ENCODE peak calls at places on chromosome 21, in seven cellular contexts. One of them, this sample, is unnamed.

GRCh38 chr21:37547615-37547975 is 181.0 kb downstream of the DYRK1A start:
- DNase-seq in GM04504: no peak
- DNase-seq in substantia nigra: no peak
- DNase-seq in aorta: no peak
- DNase-seq in fibroblast of villous mesenchyme: no peak
- DNase-seq in hypothalamus: no peak
- DNase-seq in fibroblast of lung: no peak
- DNase-seq in this sample: no peak

GRCh38 chr21:29585462-29585861 is 286.7 kb downstream of the BACH1 start:
- DNase-seq in fibroblast of lung: no peak
- DNase-seq in aorta: no peak
- DNase-seq in hypothalamus: no peak
- DNase-seq in substantia nigra: no peak
- DNase-seq in GM04504: no peak
- DNase-seq in fibroblast of villous mesenchyme: no peak
- DNase-seq in this sample: no peak

GRCh38 chr21:23574932-23575331 is 2032.3 kb downstream of the MRPL39 start:
- DNase-seq in GM04504: no peak
- DNase-seq in aorta: no peak
- DNase-seq in substantia nigra: no peak
- DNase-seq in hypothalamus: no peak
- DNase-seq in fibroblast of villous mesenchyme: no peak
- DNase-seq in fibroblast of lung: no peak
- DNase-seq in this sample: no peak

GRCh38 chr21:43193651-43194302 is 25.0 kb downstream of the CRYAA start:
- DNase-seq in GM04504: peak; percentile 42
- DNase-seq in substantia nigra: no peak
- DNase-seq in aorta: peak; percentile 63
- DNase-seq in hypothalamus: no peak
- DNase-seq in fibroblast of villous mesenchyme: peak; percentile 55
- DNase-seq in fibroblast of lung: peak; percentile 87
- DNase-seq in this sample: peak; percentile 54

GRCh38 chr21:45981641-45982255 is at the start of gene COL6A1:
- DNase-seq in hypothalamus: peak; percentile 31
- DNase-seq in substantia nigra: peak; percentile 32
- DNase-seq in fibroblast of villous mesenchyme: peak; percentile 82
- DNase-seq in fibroblast of lung: peak; percentile 66
- DNase-seq in aorta: peak; percentile 88
- DNase-seq in GM04504: no peak
- DNase-seq in this sample: peak; percentile 80

GRCh38 chr21:27837933-27838332 is 871.0 kb upstream of the ADAMTS5 start:
- DNase-seq in hypothalamus: no peak
- DNase-seq in substantia nigra: no peak
- DNase-seq in aorta: no peak
- DNase-seq in fibroblast of villous mesenchyme: no peak
- DNase-seq in fibroblast of lung: no peak
- DNase-seq in GM04504: no peak
- DNase-seq in this sample: no peak

GRCh38 chr21:16829532-16829931 is 683.3 kb upstream of the CXADR start:
- DNase-seq in substantia nigra: no peak
- DNase-seq in fibroblast of villous mesenchyme: no peak
- DNase-seq in fibroblast of lung: peak; percentile 13
- DNase-seq in aorta: no peak
- DNase-seq in hypothalamus: no peak
- DNase-seq in GM04504: no peak
- DNase-seq in this sample: no peak

GRCh38 chr21:46564391-46564790 is 40.5 kb downstream of the S100B start:
- DNase-seq in aorta: no peak
- DNase-seq in fibroblast of lung: no peak
- DNase-seq in fibroblast of villous mesenchyme: no peak
- DNase-seq in GM04504: peak; percentile 9
- DNase-seq in substantia nigra: no peak
- DNase-seq in hypothalamus: no peak
- DNase-seq in this sample: no peak

GRCh38 chr21:43864313-43864805 is 664 bp upstream of the AGPAT3 start:
- DNase-seq in substantia nigra: no peak
- DNase-seq in fibroblast of villous mesenchyme: peak; percentile 21
- DNase-seq in fibroblast of lung: peak; percentile 21
- DNase-seq in aorta: peak; percentile 85
- DNase-seq in GM04504: no peak
- DNase-seq in hypothalamus: no peak
- DNase-seq in this sample: peak; percentile 87

GRCh38 chr21:33075596-33076195 is 5.8 kb downstream of the OLIG1 start:
- DNase-seq in GM04504: no peak
- DNase-seq in hypothalamus: no peak
- DNase-seq in fibroblast of lung: no peak
- DNase-seq in substantia nigra: no peak
- DNase-seq in fibroblast of villous mesenchyme: no peak
- DNase-seq in aorta: no peak
- DNase-seq in this sample: no peak

GRCh38 chr21:41345934-41346685 is 15.7 kb upstream of the MX2 start:
- DNase-seq in hypothalamus: no peak
- DNase-seq in fibroblast of villous mesenchyme: no peak
- DNase-seq in GM04504: no peak
- DNase-seq in fibroblast of lung: no peak
- DNase-seq in substantia nigra: no peak
- DNase-seq in aorta: peak; percentile 28
- DNase-seq in this sample: no peak

GRCh38 chr21:27219068-27219467 is 252.2 kb upstream of the ADAMTS5 start:
- DNase-seq in GM04504: no peak
- DNase-seq in aorta: no peak
- DNase-seq in fibroblast of lung: peak; percentile 49
- DNase-seq in hypothalamus: no peak
- DNase-seq in substantia nigra: no peak
- DNase-seq in fibroblast of villous mesenchyme: no peak
- DNase-seq in this sample: no peak

GRCh38 chr21:35268261-35268660 is 219.2 kb upstream of the RUNX1 start:
- DNase-seq in aorta: no peak
- DNase-seq in hypothalamus: no peak
- DNase-seq in GM04504: no peak
- DNase-seq in substantia nigra: no peak
- DNase-seq in fibroblast of villous mesenchyme: no peak
- DNase-seq in fibroblast of lung: no peak
- DNase-seq in this sample: no peak

GRCh38 chr21:39051561-39051949 is 131.7 kb downstream of the PSMG1 start:
- DNase-seq in aorta: peak; percentile 70
- DNase-seq in fibroblast of villous mesenchyme: no peak
- DNase-seq in substantia nigra: no peak
- DNase-seq in hypothalamus: no peak
- DNase-seq in GM04504: peak; percentile 75
- DNase-seq in fibroblast of lung: peak; percentile 63
- DNase-seq in this sample: no peak

GRCh38 chr21:43959231-43960041 is 52.7 kb upstream of the TRAPPC10 start:
- DNase-seq in aorta: no peak
- DNase-seq in fibroblast of villous mesenchyme: no peak
- DNase-seq in fibroblast of lung: no peak
- DNase-seq in substantia nigra: no peak
- DNase-seq in hypothalamus: no peak
- DNase-seq in GM04504: no peak
- DNase-seq in this sample: no peak

GRCh38 chr21:45670731-45671130 is 27.2 kb downstream of the PCBP3 start:
- DNase-seq in fibroblast of villous mesenchyme: no peak
- DNase-seq in aorta: no peak
- DNase-seq in GM04504: no peak
- DNase-seq in fibroblast of lung: no peak
- DNase-seq in substantia nigra: no peak
- DNase-seq in hypothalamus: no peak
- DNase-seq in this sample: no peak

GRCh38 chr21:16370176-16370575 is 640.4 kb downstream of the USP25 start:
- DNase-seq in substantia nigra: no peak
- DNase-seq in GM04504: no peak
- DNase-seq in fibroblast of villous mesenchyme: no peak
- DNase-seq in aorta: no peak
- DNase-seq in hypothalamus: no peak
- DNase-seq in fibroblast of lung: no peak
- DNase-seq in this sample: no peak